ENCODE peak calls at places on chromosome 21, in ten cellular contexts. I is GM23338, T is MM.1S, K is GM23248, D is OCI-LY7, A is hepatocyte, O is SK-N-SH, V is Karpas-422, F is HCT116, S is PC-3. H is an unnamed sample. For H3K9me2, the result is how much of the 10 kb centered on the place peaks cover.

GRCh38 chr21:38628426-38628825 is 130.1 kb upstream of the ERG start:
- DNase-seq in S (no peak), K (no peak), V (no peak), I (peak), F (no peak), O (no peak), T (no peak), D (no peak), A (no peak), H (no peak)

GRCh38 chr21:26751305-26751704 is 93.9 kb downstream of the ADAMTS1 start:
- DNase-seq in S (no peak), A (no peak), F (no peak), D (no peak), O (no peak), I (no peak), K (no peak), T (no peak), V (no peak), H (no peak)

GRCh38 chr21:38735807-38736206 is 69.9 kb upstream of the ETS2 start:
- DNase-seq in F (no peak), K (no peak), A (no peak), I (no peak), V (no peak), T (no peak), D (no peak), S (no peak), O (no peak), H (no peak)

GRCh38 chr21:23067672-23068071 is 2069.5 kb downstream of the NCAM2 start:
- DNase-seq in T (no peak), K (no peak), D (no peak), F (no peak), S (no peak), O (no peak), A (no peak), V (no peak), I (no peak), H (no peak)

GRCh38 chr21:34693192-34693810 is 24.5 kb downstream of the CLIC6 start:
- DNase-seq in V (peak), A (peak), O (peak), F (peak), D (peak), S (peak), T (peak), K (peak), I (peak), H (peak)

GRCh38 chr21:36395353-36396111 is 10.3 kb downstream of the CHAF1B start:
- DNase-seq in T (no peak), I (no peak), K (no peak), A (no peak), D (no peak), F (no peak), S (no peak), O (no peak), V (no peak), H (no peak)

GRCh38 chr21:44006017-44006624 is 6.0 kb upstream of the TRAPPC10 start:
- DNase-seq in O (no peak), T (no peak), V (no peak), I (no peak), D (no peak), K (peak), F (no peak), S (peak), A (peak), H (peak)

GRCh38 chr21:14215971-14216621 is at the start of gene RBM11:
- DNase-seq in I (peak), S (peak), D (peak), T (peak), K (peak), V (peak), O (peak), A (peak), F (no peak), H (peak)

GRCh38 chr21:27108228-27108627 is 141.3 kb upstream of the ADAMTS5 start:
- DNase-seq in S (peak), I (no peak), K (peak), F (no peak), V (no peak), D (no peak), T (no peak), A (no peak), O (peak), H (no peak)

GRCh38 chr21:38487906-38488639 is 10.2 kb downstream of the ERG start:
- DNase-seq in I (no peak), F (no peak), O (no peak), T (no peak), D (no peak), K (no peak), A (no peak), S (peak), V (no peak), H (no peak)

GRCh38 chr21:38297193-38297592 is 40.4 kb downstream of the KCNJ15 start:
- DNase-seq in T (no peak), O (no peak), K (peak), I (no peak), D (no peak), F (no peak), S (no peak), V (no peak), A (peak), H (no peak)

GRCh38 chr21:39620856-39621255 is 8.1 kb downstream of the B3GALT5 start:
- DNase-seq in T (no peak), I (no peak), A (no peak), O (no peak), V (no peak), K (no peak), D (no peak), S (no peak), F (no peak), H (no peak)

GRCh38 chr21:37006243-37006520 is 320 bp upstream of the RIPPLY3 start:
- DNase-seq in K (peak), A (peak), V (no peak), D (no peak), T (no peak), I (no peak), O (peak), S (no peak), F (no peak), H (no peak)

GRCh38 chr21:33021150-33021549 is 4.6 kb upstream of the OLIG2 start:
- DNase-seq in T (no peak), A (no peak), F (no peak), K (no peak), D (no peak), S (no peak), I (no peak), V (no peak), O (no peak), H (no peak)

GRCh38 chr21:40595806-40596205 is 251.2 kb downstream of the DSCAM start:
- DNase-seq in V (no peak), I (no peak), T (no peak), A (no peak), D (no peak), S (no peak), O (no peak), K (no peak), F (no peak), H (no peak)

GRCh38 chr21:43739648-43740435 is 20.9 kb downstream of the PDXK start:
- DNase-seq in S (no peak), A (no peak), O (peak), T (no peak), F (no peak), D (no peak), K (no peak), I (no peak), V (no peak), H (no peak)

GRCh38 chr21:20023199-20023598 is 975.0 kb upstream of the NCAM2 start:
- DNase-seq in O (no peak), I (no peak), D (no peak), A (no peak), K (no peak), S (peak), V (no peak), F (no peak), T (no peak), H (no peak)

GRCh38 chr21:43364261-43364510 is 62.7 kb downstream of the SIK1 start:
- DNase-seq in V (no peak), O (no peak), K (no peak), I (no peak), S (no peak), F (no peak), D (no peak), T (no peak), A (no peak), H (no peak)

GRCh38 chr21:26756491-26757159 is 88.6 kb downstream of the ADAMTS1 start:
- DNase-seq in I (no peak), V (no peak), S (no peak), T (no peak), K (peak), F (no peak), D (no peak), O (no peak), A (no peak), H (no peak)

GRCh38 chr21:43864313-43864805 is 664 bp upstream of the AGPAT3 start:
- DNase-seq in S (peak), V (peak), A (peak), T (peak), O (peak), D (no peak), F (peak), I (peak), K (peak), H (peak)

GRCh38 chr21:25638634-25639166 is 358 bp upstream of the JAM2 start:
- DNase-seq in K (peak), V (peak), F (no peak), D (peak), S (no peak), O (no peak), A (no peak), T (no peak), I (no peak), H (no peak)

GRCh38 chr21:36470294-36470693 is 9.6 kb downstream of the CLDN14 start:
- DNase-seq in T (no peak), V (no peak), O (no peak), F (no peak), S (no peak), A (no peak), I (peak), D (no peak), K (no peak), H (no peak)

GRCh38 chr21:35323947-35324346 is 274.8 kb upstream of the RUNX1 start:
- DNase-seq in O (peak), V (no peak), I (no peak), T (no peak), F (no peak), K (peak), D (no peak), A (peak), S (no peak), H (no peak)

GRCh38 chr21:33815153-33815707 is 100.4 kb downstream of the ATP5PO start:
- DNase-seq in K (no peak), A (no peak), D (no peak), T (peak), O (no peak), S (no peak), F (no peak), I (no peak), V (no peak), H (no peak)

GRCh38 chr21:8991088-8991907 is 1530.1 kb upstream of the TPTE start:
- DNase-seq in O (no peak), S (peak), I (peak), K (no peak), F (no peak), T (no peak), V (peak), A (no peak), D (no peak), H (peak)

GRCh38 chr21:33007747-33008146 is 18.0 kb upstream of the OLIG2 start:
- DNase-seq in S (no peak), V (no peak), F (no peak), A (no peak), D (no peak), I (no peak), O (no peak), T (no peak), K (no peak), H (no peak)

GRCh38 chr21:33198346-33199135 is 31.2 kb upstream of the IFNAR2 start:
- DNase-seq in O (no peak), T (no peak), S (no peak), V (no peak), F (no peak), D (no peak), I (no peak), A (no peak), K (peak), H (no peak)

GRCh38 chr21:16086121-16086520 is 356.3 kb downstream of the USP25 start:
- DNase-seq in V (no peak), D (no peak), T (no peak), F (no peak), K (no peak), A (no peak), S (peak), O (no peak), I (no peak), H (no peak)

GRCh38 chr21:39097335-39097861 is 85.9 kb downstream of the PSMG1 start:
- DNase-seq in A (no peak), K (no peak), O (peak), I (no peak), V (no peak), T (no peak), D (no peak), S (no peak), F (no peak), H (no peak)

GRCh38 chr21:43603641-43604504 is 55.4 kb downstream of the HSF2BP start:
- DNase-seq in I (no peak), V (no peak), D (no peak), A (no peak), F (no peak), O (peak), T (no peak), K (peak), S (no peak), H (no peak)

GRCh38 chr21:34888569-34889286 is 160.4 kb downstream of the RUNX1 start:
- DNase-seq in F (peak), V (peak), S (peak), I (peak), K (peak), D (peak), T (peak), O (peak), A (peak), H (peak)

GRCh38 chr21:45841033-45841432 is 140.5 kb upstream of the COL6A1 start:
- DNase-seq in K (no peak), A (no peak), D (no peak), V (no peak), O (no peak), S (no peak), F (no peak), I (no peak), T (no peak), H (no peak)
- H3K9me2 ChIP-seq in K (under half), A (under half), D (under half), V (under half), O (under half), S (under half), F (under half), I (under half), T (under half), H (under half)

DNA sequence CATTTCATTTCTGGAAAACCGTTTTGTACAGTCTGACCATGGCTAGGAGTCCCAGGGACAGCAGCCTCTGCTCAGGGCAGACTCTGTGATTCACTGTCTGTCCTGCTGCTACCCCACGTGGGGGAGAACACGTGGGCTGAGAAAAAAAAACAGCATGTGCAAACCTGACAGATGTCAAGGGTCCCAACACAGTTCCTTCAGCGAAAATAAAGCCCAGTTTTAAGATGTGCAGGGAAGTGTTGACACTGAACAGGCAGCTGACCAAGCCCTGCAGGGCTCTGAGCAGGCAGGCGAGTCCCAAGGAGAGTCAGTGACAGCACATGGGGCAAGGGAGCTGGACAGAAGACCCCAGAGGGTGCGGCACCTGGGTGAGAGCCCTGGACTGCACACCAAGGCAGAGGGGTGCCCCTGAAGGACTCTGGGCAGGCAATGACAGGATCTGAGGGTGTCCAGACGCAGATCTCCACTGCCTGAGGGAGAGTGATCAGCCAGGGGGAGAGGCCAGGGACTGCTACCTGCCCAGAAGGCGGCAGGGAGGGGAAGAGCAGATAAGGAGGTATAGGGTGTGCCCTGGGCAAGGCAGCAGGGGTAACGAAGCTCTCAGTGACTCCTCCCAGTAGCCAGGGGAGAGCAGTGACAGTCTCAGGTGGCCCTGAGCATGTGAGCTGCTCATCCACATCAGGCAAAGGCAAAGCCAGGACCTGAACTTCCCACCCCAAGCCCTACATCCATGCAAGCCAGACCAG is 5.1 kb upstream of the SPATC1L start:
- DNase-seq in O (peak), I (no peak), V (no peak), F (no peak), D (no peak), A (peak), S (no peak), T (no peak), K (peak), H (no peak)
- H3K9me2 ChIP-seq in O (under half), I (under half), V (under half), F (under half), D (under half), A (under half), S (under half), T (under half), K (under half), H (under half)

DNA sequence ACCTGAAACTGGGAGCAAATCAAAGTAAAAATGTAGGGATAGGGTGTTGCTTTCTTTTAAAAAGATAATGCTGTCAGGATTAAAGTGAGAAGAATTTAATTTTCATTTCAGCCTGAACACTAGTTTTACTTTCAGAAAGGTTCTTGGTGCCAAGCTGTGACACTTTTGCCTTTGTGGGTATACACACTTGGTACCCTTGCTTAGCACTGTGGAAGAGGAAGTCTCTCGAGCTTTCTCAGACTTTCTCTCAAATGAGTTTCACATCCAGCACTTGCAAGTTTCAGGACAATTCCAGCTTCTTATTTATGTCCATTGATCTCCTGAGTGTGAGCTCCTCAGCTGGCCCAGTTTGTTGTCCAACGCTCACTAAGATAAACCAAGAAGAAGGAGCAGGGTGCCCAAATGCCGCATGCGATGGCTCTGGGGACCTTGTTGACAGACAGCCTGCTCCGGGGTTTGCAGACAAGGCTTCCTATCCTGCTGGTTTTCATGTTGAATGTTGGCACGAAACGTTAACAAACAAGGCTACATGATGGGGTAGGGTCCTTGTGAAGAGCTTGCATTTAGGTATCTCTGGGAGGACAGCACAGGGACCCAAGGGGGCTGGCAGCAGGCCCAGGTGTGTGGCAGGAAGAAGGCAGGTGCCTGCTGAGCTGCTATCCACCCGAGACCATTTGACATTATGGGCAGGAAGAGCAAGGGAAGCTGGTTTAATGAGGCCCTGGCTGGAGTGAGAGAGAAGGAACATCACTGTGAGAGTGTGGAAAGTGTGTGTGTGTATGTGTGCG is 79.7 kb downstream of the POFUT2 start:
- DNase-seq in D (no peak), S (no peak), A (no peak), T (no peak), I (no peak), F (no peak), K (no peak), O (no peak), V (no peak), H (no peak)
- H3K9me2 ChIP-seq in D (under half), S (under half), A (under half), T (under half), I (under half), F (under half), K (under half), O (under half), V (under half), H (under half)

GRCh38 chr21:45362748-45363145 is 42.2 kb upstream of the COL18A1 start:
- DNase-seq in D (no peak), O (no peak), I (no peak), T (no peak), V (no peak), A (no peak), F (no peak), K (no peak), S (no peak), H (no peak)

GRCh38 chr21:45365186-45365607 is 39.8 kb upstream of the COL18A1 start:
- DNase-seq in K (no peak), V (no peak), D (no peak), A (no peak), T (no peak), O (no peak), F (no peak), I (no peak), S (no peak), H (no peak)

GRCh38 chr21:45364464-45365185 is 40.3 kb upstream of the COL18A1 start:
- DNase-seq in S (no peak), V (no peak), I (no peak), K (peak), D (no peak), O (no peak), F (no peak), T (no peak), A (no peak), H (no peak)

GRCh38 chr21:45365608-45366241 is 39.2 kb upstream of the COL18A1 start:
- DNase-seq in D (no peak), F (peak), K (peak), O (no peak), V (no peak), A (peak), I (peak), T (no peak), S (peak), H (peak)

DNA sequence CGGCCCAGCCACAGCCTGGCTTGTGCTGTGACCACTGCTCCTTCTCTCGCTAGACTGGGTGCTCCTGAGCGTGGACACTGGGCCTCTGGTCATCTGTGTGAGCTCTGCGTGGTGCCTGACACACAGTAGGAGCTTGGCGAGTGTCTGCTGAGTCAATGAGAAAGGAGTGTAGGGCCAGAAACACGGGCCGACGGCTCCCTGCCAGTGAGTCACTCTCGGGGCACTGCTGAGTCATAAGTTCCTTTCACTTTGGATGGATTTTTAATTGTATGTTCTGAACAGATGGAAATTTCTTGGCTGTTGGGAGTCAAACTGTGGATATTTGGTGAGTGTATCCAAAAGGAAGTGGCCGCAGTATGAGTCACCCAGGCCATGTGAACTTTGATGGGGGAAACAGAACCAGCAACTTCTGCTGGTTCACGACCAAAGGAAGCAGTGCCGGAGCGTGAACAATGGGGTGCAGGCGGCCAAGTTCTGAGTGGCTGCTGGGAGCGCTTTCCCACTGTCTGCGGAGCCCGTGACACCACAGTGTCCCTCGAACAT is 41.0 kb upstream of the COL18A1 start:
- DNase-seq in T (no peak), K (peak), O (no peak), V (no peak), S (peak), I (no peak), A (peak), D (no peak), F (peak), H (peak)
- H3K9me2 ChIP-seq in T (under half), K (under half), O (under half), V (under half), S (under half), I (under half), A (under half), D (under half), F (under half), H (under half)

GRCh38 chr21:28159396-28159795 is 833.3 kb downstream of the LTN1 start:
- DNase-seq in I (no peak), V (no peak), K (no peak), A (no peak), T (no peak), F (no peak), D (no peak), O (no peak), S (no peak), H (no peak)
- H3K9me2 ChIP-seq in I (under half), V (under half), K (under half), A (under half), T (under half), F (under half), D (under half), O (under half), S (under half), H (under half)

GRCh38 chr21:31675960-31676359 is 16.5 kb downstream of the SOD1 start:
- DNase-seq in A (no peak), O (no peak), F (no peak), V (peak), T (no peak), K (no peak), I (no peak), D (peak), S (no peak), H (no peak)
- H3K9me2 ChIP-seq in A (under half), O (under half), F (under half), V (under half), T (under half), K (under half), I (under half), D (under half), S (under half), H (under half)

H was measured in PC-9.